ENCODE peak calls at places on chromosomes 4 and X, in six cellular contexts. P is PC-3, E is GM23248, T is GM23338, Z is SK-N-SH, Y is PC-9. N is an unnamed sample. For H3K27me3 and H3K9me2, the result is how much of the 10 kb centered on the place peaks cover.

GRCh38 chr4:22480928-22481327 is 34.9 kb downstream of the ADGRA3 start:
- DNase-seq in P (no peak), E (no peak), T (no peak), Z (no peak), Y (no peak), N (no peak)

GRCh38 chr4:154928640-154929257 is 147.7 kb downstream of the RBM46 start:
- DNase-seq in P (peak), E (peak), T (peak), Z (peak), Y (no peak), N (no peak)

GRCh38 chrX:20412871-20413486 is 146.3 kb upstream of the RPS6KA3 start:
- DNase-seq in P (no peak), E (no peak), T (no peak), Z (no peak), Y (no peak), N (no peak)

GRCh38 chrX:76454456-76454927 is 27.0 kb downstream of the MAGEE1 start:
- DNase-seq in P (peak), E (peak), T (peak), Z (peak), Y (no peak), N (peak)

GRCh38 chr4:106238819-106239420 is 77.1 kb downstream of the TBCK start:
- DNase-seq in P (peak), E (peak), T (peak), Z (peak), Y (no peak), N (peak)

GRCh38 chr4:7170012-7170411 is 22.3 kb upstream of the SORCS2 start:
- DNase-seq in P (no peak), E (no peak), T (no peak), Z (no peak), Y (no peak), N (peak)

GRCh38 chr4:159506801-159507517 is 404.1 kb downstream of the RAPGEF2 start:
- DNase-seq in P (no peak), E (no peak), T (no peak), Z (no peak), Y (no peak), N (no peak)

GRCh38 chrX:53421772-53422090 is 723 bp downstream of the SMC1A start:
- DNase-seq in P (no peak), E (no peak), T (no peak), Z (no peak), Y (no peak), N (no peak)

GRCh38 chrX:154374361-154375155 is at the start of gene FLNA:
- DNase-seq in P (peak), E (peak), T (peak), Z (peak), Y (no peak), N (no peak)

GRCh38 chr4:89173336-89174090 is 62.2 kb downstream of the TIGD2 start:
- DNase-seq in P (no peak), E (no peak), T (no peak), Z (no peak), Y (no peak), N (no peak)

GRCh38 chr4:142446965-142447474 is 399.1 kb downstream of the INPP4B start:
- DNase-seq in P (no peak), E (no peak), T (no peak), Z (no peak), Y (no peak), N (no peak)

GRCh38 chr4:92634891-92635290 is 331.1 kb downstream of the GRID2 start:
- DNase-seq in P (no peak), E (no peak), T (peak), Z (no peak), Y (no peak), N (no peak)

GRCh38 chrX:3592184-3592583 is 121.3 kb downstream of the PRKX start:
- DNase-seq in P (no peak), E (no peak), T (peak), Z (no peak), Y (no peak), N (no peak)

GRCh38 chr4:111454961-111455360 is 690.3 kb upstream of the FAM241A start:
- DNase-seq in P (no peak), E (peak), T (peak), Z (no peak), Y (no peak), N (no peak)

GRCh38 chr4:22488136-22488535 is 27.7 kb downstream of the ADGRA3 start:
- DNase-seq in P (no peak), E (no peak), T (no peak), Z (no peak), Y (no peak), N (no peak)

GRCh38 chr4:89113415-89113814 is 2.1 kb downstream of the TIGD2 start:
- DNase-seq in P (no peak), E (no peak), T (no peak), Z (no peak), Y (no peak), N (peak)

GRCh38 chr4:81214518-81215218 is 354 bp downstream of the PRKG2 start:
- DNase-seq in P (no peak), E (peak), T (peak), Z (peak), Y (no peak), N (no peak)

GRCh38 chrX:24842486-24842885 is 148.8 kb downstream of the POLA1 start:
- DNase-seq in P (no peak), E (no peak), T (no peak), Z (no peak), Y (no peak), N (no peak)

GRCh38 chr4:5750052-5750950 is 39.3 kb downstream of the EVC start:
- DNase-seq in P (no peak), E (peak), T (no peak), Z (no peak), Y (no peak), N (no peak)

GRCh38 chr4:185255868-185256267 is 46.5 kb downstream of the SNX25 start:
- DNase-seq in P (no peak), E (no peak), T (no peak), Z (no peak), Y (no peak), N (no peak)

GRCh38 chr4:185700048-185700447 is 111.9 kb downstream of the SORBS2 start:
- DNase-seq in P (peak), E (peak), T (no peak), Z (peak), Y (no peak), N (no peak)

GRCh38 chrX:17613979-17614572 is 123.2 kb upstream of the SCML1 start:
- DNase-seq in P (peak), E (no peak), T (no peak), Z (no peak), Y (peak), N (no peak)

GRCh38 chrX:17606211-17606610 is 131.1 kb upstream of the SCML1 start:
- DNase-seq in P (no peak), E (no peak), T (no peak), Z (no peak), Y (no peak), N (no peak)

GRCh38 chrX:17608898-17609297 is 128.4 kb upstream of the SCML1 start:
- DNase-seq in P (peak), E (no peak), T (no peak), Z (no peak), Y (peak), N (no peak)

GRCh38 chrX:17605676-17606075 is 131.6 kb upstream of the SCML1 start:
- DNase-seq in P (no peak), E (no peak), T (no peak), Z (no peak), Y (no peak), N (no peak)

DNA sequence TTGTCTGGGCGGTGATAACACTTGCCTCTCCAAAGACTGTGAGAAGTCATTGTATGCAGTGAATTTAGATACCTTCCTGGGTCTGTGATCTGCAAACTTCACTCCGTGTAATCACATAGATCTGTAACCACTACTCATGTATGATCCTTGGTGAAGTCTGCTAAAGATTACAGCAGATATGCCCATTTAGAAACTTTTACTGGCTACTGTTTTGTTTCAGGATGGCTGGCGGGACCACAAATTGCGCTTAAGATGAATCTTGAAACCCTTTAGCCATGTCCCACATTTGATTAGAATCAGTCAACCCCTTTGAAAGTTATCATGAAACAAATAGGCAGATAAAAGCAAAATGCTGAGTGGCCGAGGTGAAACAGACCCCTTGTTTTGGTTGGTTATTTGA is 126.5 kb upstream of the SCML1 start:
- DNase-seq in P (no peak), E (no peak), T (no peak), Z (no peak), Y (no peak), N (no peak)
- H3K27me3 ChIP-seq in P (under half), E (under half), T (under half), Z (under half), Y (under half), N (under half)

DNA sequence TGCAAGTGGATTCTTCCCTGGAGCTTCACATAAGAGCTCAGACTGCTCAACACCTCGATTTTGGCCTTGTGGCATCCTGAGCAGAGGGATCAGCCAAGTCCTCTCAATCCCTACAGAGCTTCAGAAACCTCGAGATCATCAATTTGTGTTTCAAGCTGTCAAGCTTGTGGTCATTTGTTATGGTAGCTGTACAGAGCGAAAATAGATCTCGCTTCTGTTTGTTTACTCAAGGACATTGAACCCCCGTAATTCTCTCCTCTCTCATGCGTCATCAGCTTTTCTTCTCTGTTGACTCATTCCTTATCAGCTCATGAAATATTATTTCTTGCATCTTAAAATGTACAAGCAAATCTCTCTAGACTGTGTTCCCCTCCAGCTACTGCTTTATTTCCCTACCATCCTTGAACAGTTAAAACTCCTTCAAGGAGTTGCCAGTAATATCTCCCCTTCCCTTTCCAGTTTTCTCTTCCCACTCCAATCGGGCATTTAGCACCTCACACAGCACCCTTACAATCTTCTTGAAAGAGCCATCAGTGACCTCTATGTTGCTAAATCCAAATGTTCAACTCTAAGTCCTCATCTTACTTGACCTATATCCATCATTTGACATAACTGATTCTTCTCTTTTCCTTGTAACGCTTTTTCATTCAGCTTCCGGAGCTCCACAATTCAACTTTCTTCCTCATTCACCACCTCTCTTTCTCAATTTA is 106.2 kb upstream of the FAT1 start:
- DNase-seq in P (peak), E (no peak), T (no peak), Z (no peak), Y (peak), N (no peak)
- H3K9me2 ChIP-seq in P (under half), E (under half), T (under half), Z (under half), Y (under half), N (under half)

GRCh38 chr4:83390965-83391364 is 56.3 kb upstream of the HPSE start:
- DNase-seq in P (no peak), E (no peak), T (no peak), Z (no peak), Y (no peak), N (no peak)

GRCh38 chr4:83389037-83389755 is 54.5 kb upstream of the HPSE start:
- DNase-seq in P (no peak), E (peak), T (no peak), Z (no peak), Y (no peak), N (peak)

GRCh38 chr4:83387922-83388676 is 53.5 kb upstream of the HPSE start:
- DNase-seq in P (no peak), E (peak), T (peak), Z (no peak), Y (no peak), N (peak)

GRCh38 chr4:83392562-83392961 is 57.9 kb upstream of the HPSE start:
- DNase-seq in P (no peak), E (no peak), T (no peak), Z (no peak), Y (no peak), N (no peak)

DNA sequence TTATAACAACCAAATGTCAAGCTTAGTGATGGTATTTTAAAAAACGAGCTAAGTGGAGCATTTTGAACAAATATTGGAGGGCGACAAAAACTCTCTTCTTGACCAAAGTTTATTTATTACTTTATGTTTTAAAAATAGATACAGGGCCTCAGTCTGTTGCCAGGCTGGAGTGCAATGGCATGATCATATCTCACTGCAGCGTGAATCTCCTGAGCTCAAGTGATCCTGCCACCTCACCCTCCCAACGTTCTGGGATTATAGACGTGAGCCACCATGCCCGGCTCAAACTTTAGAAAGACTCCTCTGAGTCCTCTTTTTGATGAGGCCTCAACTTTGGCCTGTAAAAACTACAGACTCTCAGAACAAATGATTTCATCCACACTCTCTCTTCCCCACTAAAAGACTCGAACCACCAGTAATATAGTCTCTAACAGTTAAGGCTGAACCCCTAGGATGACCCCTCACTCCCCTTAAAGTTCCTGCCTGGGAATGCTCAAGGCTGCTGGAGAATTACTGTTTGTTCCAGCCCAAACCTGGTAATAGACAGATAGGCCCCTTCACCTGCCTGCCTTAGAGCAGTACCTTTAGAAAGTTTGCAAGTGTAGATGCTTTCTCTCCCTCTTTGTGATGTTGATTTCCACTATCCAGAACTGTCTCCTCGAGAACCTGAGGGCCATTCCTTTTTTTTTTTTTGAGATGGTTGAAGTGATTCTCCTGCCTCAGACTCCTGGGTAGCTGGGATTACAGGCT is 55.3 kb upstream of the HPSE start:
- DNase-seq in P (no peak), E (no peak), T (peak), Z (no peak), Y (no peak), N (no peak)
- H3K27me3 ChIP-seq in P (under half), E (under half), T (half or more), Z (under half), Y (under half), N (under half)

GRCh38 chr4:16852644-16853043 is 45.8 kb downstream of the LDB2 start:
- DNase-seq in P (no peak), E (no peak), T (no peak), Z (no peak), Y (no peak), N (no peak)

GRCh38 chr4:16857425-16857824 is 41.0 kb downstream of the LDB2 start:
- DNase-seq in P (no peak), E (no peak), T (no peak), Z (no peak), Y (no peak), N (no peak)

GRCh38 chr4:16846520-16847117 is 51.8 kb downstream of the LDB2 start:
- DNase-seq in P (no peak), E (no peak), T (peak), Z (no peak), Y (no peak), N (no peak)

GRCh38 chr4:16853653-16854052 is 44.8 kb downstream of the LDB2 start:
- DNase-seq in P (no peak), E (no peak), T (no peak), Z (no peak), Y (no peak), N (no peak)

GRCh38 chr4:16852168-16852567 is 46.3 kb downstream of the LDB2 start:
- DNase-seq in P (no peak), E (no peak), T (no peak), Z (no peak), Y (no peak), N (no peak)
- H3K9me2 ChIP-seq in P (under half), E (under half), T (under half), Z (under half), Y (under half), N (under half)

GRCh38 chr4:8819421-8820177 is 52.0 kb downstream of the HMX1 start:
- DNase-seq in P (no peak), E (no peak), T (peak), Z (peak), Y (no peak), N (peak)
- H3K27me3 ChIP-seq in P (under half), E (under half), T (under half), Z (under half), Y (under half), N (under half)

GRCh38 chrX:15834051-15834450 is 20.6 kb downstream of the AP1S2 start:
- DNase-seq in P (no peak), E (no peak), T (no peak), Z (no peak), Y (no peak), N (no peak)
- H3K9me2 ChIP-seq in P (under half), E (under half), T (under half), Z (under half), Y (under half), N (under half)

DNA sequence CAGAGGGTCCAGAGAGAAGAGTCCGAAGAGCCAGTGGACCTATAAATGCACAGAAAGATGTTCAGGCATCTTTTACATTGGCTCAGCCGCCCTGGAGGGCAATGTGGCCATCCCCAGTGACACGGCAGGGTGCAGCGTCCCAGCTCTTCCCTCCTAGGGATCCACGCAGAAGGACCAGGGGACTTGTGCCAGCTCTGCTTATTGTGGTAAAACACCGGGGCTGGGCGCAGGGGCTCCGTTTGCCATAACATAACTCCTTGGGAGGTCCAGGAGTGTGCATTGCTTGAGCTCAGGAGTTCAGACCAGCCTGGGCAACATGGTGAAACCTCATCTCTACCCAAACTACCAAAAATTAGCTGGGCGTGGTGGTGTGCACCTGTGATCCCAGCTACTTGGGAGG is 70.2 kb downstream of the CPZ start:
- DNase-seq in P (no peak), E (no peak), T (no peak), Z (no peak), Y (no peak), N (no peak)
- H3K27me3 ChIP-seq in P (under half), E (under half), T (under half), Z (under half), Y (under half), N (under half)